ENCODE peak calls at places on chromosome 21, in five cellular contexts. P, G, A, L and W are unnamed samples.

GRCh38 chr21:42310411-42311001 is 4.7 kb downstream of the TFF3 start:
- DNase-seq in P (no peak), L (no peak), G (no peak), A (no peak), W (no peak)

GRCh38 chr21:44547656-44548331 is 3.5 kb downstream of the KRTAP10-2 start:
- DNase-seq in A (no peak), L (no peak), G (no peak), P (peak), W (no peak)

GRCh38 chr21:29196021-29196663 is 65.7 kb downstream of the MAP3K7CL start:
- DNase-seq in G (peak), A (no peak), P (peak), L (peak), W (peak)

GRCh38 chr21:34870246-34870645 is 178.9 kb downstream of the RUNX1 start:
- DNase-seq in L (no peak), A (no peak), G (no peak), P (no peak), W (no peak)

GRCh38 chr21:37878946-37879660 is 37.2 kb downstream of the KCNJ6 start:
- DNase-seq in L (peak), G (peak), A (no peak), P (no peak), W (peak)

GRCh38 chr21:24825348-24825747 is 781.9 kb downstream of the MRPL39 start:
- DNase-seq in L (no peak), P (no peak), A (no peak), G (no peak), W (no peak)

GRCh38 chr21:39575778-39576177 is 37.0 kb upstream of the B3GALT5 start:
- DNase-seq in P (no peak), A (no peak), L (no peak), G (peak), W (no peak)

GRCh38 chr21:26148834-26149354 is 21.7 kb downstream of the APP start:
- DNase-seq in L (no peak), A (no peak), G (peak), P (no peak), W (peak)

GRCh38 chr21:34270406-34270805 is 93.4 kb upstream of the KCNE2 start:
- DNase-seq in A (no peak), L (no peak), P (no peak), G (no peak), W (no peak)

GRCh38 chr21:37870229-37870628 is 46.0 kb downstream of the KCNJ6 start:
- DNase-seq in P (no peak), A (no peak), G (no peak), L (no peak), W (no peak)

GRCh38 chr21:18060402-18060801 is 184.2 kb upstream of the CHODL start:
- DNase-seq in G (no peak), P (no peak), A (no peak), L (no peak), W (no peak)

GRCh38 chr21:29078884-29079765 is 5.7 kb upstream of the CCT8 start:
- DNase-seq in G (no peak), L (no peak), A (no peak), P (peak), W (no peak)

GRCh38 chr21:34023691-34024381 is 49.5 kb upstream of the MRPS6 start:
- DNase-seq in A (no peak), L (no peak), P (no peak), G (no peak), W (no peak)

GRCh38 chr21:14072761-14073535 is 137.8 kb downstream of the LIPI start:
- DNase-seq in P (no peak), L (no peak), A (no peak), G (no peak), W (no peak)

GRCh38 chr21:33908760-33909159 is 6.8 kb downstream of the ATP5PO start:
- DNase-seq in A (no peak), P (no peak), G (no peak), L (no peak), W (no peak)